ENCODE peak calls at places on chromosomes 7 and 10, in ten cellular contexts. G, H, D, I, R, L, B, M, V and S are unnamed samples.

GRCh38 chr10:99993994-99994689 is 15.6 kb downstream of the DNMBP start:
- DNase-seq in M (no peak), V (peak; percentile 52), H (peak; percentile 89), D (no peak), I (peak; percentile 85), B (peak; percentile 81), G (peak; percentile 95), L (no peak), R (peak; percentile 79), S (no peak)

GRCh38 chr10:132670546-132670945 is 115.4 kb downstream of the NKX6-2 start:
- DNase-seq in R (no peak), V (no peak), H (no peak), L (no peak), M (no peak), G (no peak), I (no peak), B (no peak), D (no peak), S (no peak)

GRCh38 chr7:39069046-39069445 is 91.3 kb downstream of the POU6F2 start:
- DNase-seq in R (no peak), G (no peak), I (no peak), B (no peak), V (no peak), H (no peak), D (no peak), L (no peak), M (no peak), S (no peak)

GRCh38 chr10:33129181-33129928 is 171.3 kb upstream of the ITGB1 start:
- DNase-seq in G (peak; percentile 95), R (peak; percentile 93), I (no peak), D (no peak), V (peak; percentile 56), M (no peak), H (peak; percentile 94), B (no peak), L (no peak), S (peak; percentile 97)

GRCh38 chr10:97138174-97138573 is 47.6 kb downstream of the SLIT1 start:
- DNase-seq in H (no peak), G (no peak), V (no peak), L (no peak), M (no peak), D (no peak), R (no peak), I (no peak), B (no peak), S (no peak)

GRCh38 chr10:44756235-44756634 is 154.9 kb upstream of the TMEM72 start:
- DNase-seq in H (peak; percentile 68), L (no peak), M (no peak), G (peak; percentile 82), R (no peak), I (no peak), B (no peak), V (no peak), D (no peak), S (peak; percentile 37)

GRCh38 chr7:7521259-7521658 is 14.4 kb downstream of the COL28A1 start:
- DNase-seq in L (no peak), B (peak; percentile 31), D (no peak), H (no peak), I (no peak), G (no peak), M (no peak), V (no peak), R (no peak), S (no peak)

GRCh38 chr7:130903358-130903974 is 169.5 kb upstream of the KLF14 start:
- DNase-seq in R (no peak), H (peak; percentile 91), V (no peak), M (no peak), B (peak; percentile 72), I (no peak), L (no peak), D (no peak), G (peak; percentile 98), S (peak; percentile 87)

GRCh38 chr7:10436302-10436701 is 537.4 kb upstream of the PHF14 start:
- DNase-seq in M (no peak), V (no peak), B (no peak), L (no peak), D (no peak), H (no peak), I (no peak), G (no peak), R (no peak), S (no peak)

DNA sequence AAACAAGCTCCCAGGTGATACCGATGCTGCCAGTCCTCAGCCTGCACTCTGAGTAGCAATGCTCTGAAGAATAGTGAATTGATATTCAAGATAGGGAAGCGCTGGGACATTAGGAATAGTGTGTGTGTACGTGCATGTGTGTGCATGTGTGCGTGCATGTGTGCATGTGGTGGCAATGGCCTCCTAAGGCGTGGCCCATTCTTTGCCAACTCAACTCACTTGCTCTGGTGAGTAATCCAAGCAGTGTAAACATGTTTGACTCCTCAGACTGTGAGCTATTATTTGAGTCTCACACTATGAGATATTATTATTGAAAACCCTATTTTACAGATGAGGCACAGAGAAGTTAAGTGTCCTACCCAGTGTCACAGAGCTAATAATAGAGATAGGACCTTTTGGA is 186.6 kb downstream of the RAB11FIP2 start:
- DNase-seq in I (no peak), G (no peak), H (no peak), M (no peak), V (no peak), R (no peak), D (no peak), L (no peak), B (no peak), S (no peak)
- H3K4me3 ChIP-seq in I (no peak overlapping the region), G (no peak overlapping the region), H (no peak overlapping the region), M (no peak overlapping the region), V (no peak overlapping the region), R (no peak overlapping the region), D (no peak overlapping the region), L (no peak overlapping the region), B (no peak overlapping the region), S (no peak overlapping the region)

GRCh38 chr10:34959321-34959720 is 130.8 kb downstream of the CUL2 start:
- DNase-seq in B (no peak), D (no peak), H (no peak), L (no peak), I (no peak), R (no peak), M (no peak), V (no peak), G (no peak), S (no peak)
- TF ChIP-seq CTCF in B (no peak), D (no peak), H (no peak), L (no peak), I (no peak), R (no peak), M (no peak), V (no peak), G (no peak), S (no peak)

DNA sequence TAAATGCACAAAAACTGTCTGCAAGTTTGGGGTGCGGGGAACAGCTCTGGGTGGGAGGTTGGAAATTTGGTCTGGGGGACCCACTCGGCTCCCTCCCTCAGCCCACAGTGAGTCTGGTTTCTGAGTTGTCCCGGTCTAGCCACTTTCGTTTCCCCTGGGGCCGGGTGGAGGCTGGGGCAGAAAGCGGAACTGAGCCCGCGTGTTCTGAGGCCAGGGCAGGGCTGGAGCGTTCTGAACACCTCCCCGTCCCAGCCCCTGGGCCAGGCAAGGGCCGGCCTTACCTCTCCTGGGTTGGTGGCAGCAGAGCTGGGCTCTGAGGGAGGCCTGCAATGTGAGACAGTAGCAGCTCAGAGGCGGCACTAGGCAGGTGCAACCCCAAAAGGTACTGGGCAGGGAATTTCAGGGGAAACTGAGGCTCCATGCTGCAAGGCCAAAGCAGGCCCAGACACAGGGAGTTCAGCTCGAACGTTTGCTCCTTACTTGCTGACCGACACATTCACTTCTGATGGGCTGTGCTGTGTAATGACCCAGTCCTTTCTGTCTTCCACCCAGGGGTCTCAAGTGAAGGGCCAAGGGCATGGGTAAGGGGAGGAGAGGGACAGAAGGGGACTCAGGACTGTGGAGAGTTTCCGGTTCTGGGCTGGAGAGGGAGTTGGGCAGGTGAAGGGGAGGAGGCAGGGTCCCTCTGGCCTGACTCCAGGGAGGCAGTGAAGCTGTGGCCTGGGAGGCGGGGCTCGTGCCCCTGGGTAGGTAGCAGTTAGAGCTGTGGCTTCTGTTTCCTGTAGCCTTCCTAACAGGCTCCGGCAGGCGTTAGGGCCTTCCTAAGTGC is 3.0 kb downstream of the IRF5 start:
- DNase-seq in G (no peak), B (peak; percentile 94), R (no peak), H (no peak), V (peak; percentile 60), L (peak; percentile 95), M (no peak), D (peak; percentile 69), I (peak; percentile 69), S (no peak)
- H3K4me3 ChIP-seq in G (no peak overlapping the region), B (peak overlapping the region; percentile 83), R (no peak overlapping the region), H (no peak overlapping the region), V (no peak overlapping the region), L (peak overlapping the region; percentile 62), M (no peak overlapping the region), D (peak overlapping the region; percentile 29), I (peak overlapping the region; percentile 55), S (no peak overlapping the region)

DNA sequence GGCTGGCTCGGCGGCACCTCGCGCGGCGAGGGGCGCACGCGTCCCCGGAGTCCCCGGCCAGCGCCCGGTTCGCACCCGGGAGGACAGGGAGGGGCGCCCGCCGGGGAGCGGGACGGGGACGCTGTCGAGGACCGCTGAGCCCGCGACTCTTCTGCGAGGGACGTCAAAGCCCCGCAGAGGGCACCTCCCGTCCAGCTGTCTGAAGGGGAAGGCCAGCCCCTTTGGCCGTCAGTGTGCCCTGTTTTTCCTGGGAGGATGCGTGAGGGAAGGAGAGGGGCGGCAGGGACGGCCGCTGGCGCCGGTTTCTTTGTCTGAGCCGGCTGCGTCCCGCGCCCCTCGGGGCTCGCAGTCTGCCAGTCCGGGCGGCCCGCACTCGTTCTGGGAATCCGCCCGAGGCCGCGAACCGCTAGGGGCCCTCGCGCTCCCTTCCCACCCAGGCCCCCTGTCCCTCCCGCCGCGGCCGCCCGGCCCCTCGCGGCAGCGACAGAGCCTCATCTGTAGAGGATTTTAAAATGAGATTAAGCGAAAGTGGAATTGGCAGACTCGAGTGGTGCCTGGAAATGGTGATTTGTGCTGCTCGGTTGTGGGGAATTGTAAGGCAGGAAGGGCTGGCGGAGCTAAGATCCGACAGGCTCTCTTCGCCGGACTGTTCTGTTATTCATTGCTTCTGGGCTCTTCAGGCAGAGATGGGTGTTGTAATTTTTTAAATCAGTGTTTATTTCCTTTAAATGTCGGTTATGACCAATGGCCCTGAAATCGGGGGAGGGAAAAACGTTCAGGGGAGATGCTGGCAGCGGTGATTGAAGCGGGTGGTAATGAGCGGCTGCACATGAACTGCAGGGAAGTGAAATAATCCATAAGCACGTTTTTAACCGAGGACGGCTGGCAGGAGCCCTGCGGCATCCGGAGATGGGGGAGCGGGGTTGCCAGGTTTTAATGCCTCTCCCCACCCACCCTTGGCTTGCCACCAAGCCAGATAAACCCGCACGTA is 622 bp upstream of the RELN start:
- DNase-seq in H (peak; percentile 38), L (peak; percentile 34), V (no peak), M (no peak), B (peak; percentile 6), G (peak; percentile 47), D (no peak), R (peak; percentile 15), I (no peak), S (no peak)
- TF ChIP-seq CTCF in H (no peak), L (peak; percentile 16), V (no peak), M (no peak), B (no peak), G (peak; percentile 5), D (no peak), R (peak; percentile 16), I (no peak), S (no peak)

DNA sequence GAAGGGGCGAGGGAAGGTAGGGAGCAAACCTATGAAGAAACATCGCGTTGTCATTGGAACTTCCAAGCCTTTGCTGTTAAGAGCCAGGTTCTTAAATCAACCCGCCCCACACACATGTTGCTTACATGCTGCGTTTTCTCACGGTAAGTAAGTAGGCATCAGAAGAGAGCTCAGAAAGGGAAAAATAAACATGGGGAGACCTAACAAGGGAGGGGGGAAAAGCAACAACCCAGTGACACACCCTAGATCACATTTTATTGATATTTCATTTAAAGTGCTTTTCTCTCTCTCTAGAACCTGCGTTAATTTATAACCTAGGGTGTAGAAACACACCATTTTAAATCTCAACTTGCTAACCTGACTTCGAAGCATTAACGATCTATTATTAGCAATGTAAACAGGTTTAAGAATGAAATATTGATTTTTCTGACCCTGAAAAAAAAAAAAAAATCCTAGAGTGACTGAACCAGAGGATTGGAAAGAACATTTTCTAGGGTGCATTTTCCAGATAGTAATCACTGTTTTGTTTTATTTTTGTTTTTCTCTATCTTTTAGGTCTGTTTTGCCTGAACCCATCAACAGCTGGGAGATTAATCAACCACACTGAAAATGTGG is 3.2 kb downstream of the HOXA2 start:
- DNase-seq in R (no peak), D (no peak), I (no peak), L (no peak), M (no peak), G (peak; percentile 71), B (no peak), H (no peak), V (no peak), S (no peak)
- H3K4me3 ChIP-seq in R (peak overlapping the region; percentile 91), D (no peak overlapping the region), I (peak overlapping the region; percentile 93), L (no peak overlapping the region), M (peak overlapping the region; percentile 32), G (peak overlapping the region; percentile 92), B (no peak overlapping the region), H (no peak overlapping the region), V (peak overlapping the region; percentile 98), S (no peak overlapping the region)